ENCODE peak calls at places on chromosomes 12 and 14, in four cellular contexts. Z is Peyer's patch, Q is nephron progenitor cell, W is mammary epithelial cell. X is an unnamed sample.

GRCh38 chr12:49233842-49234526 is 30.9 kb upstream of the TUBA1C start:
- DNase-seq in Z (no peak), Q (no peak), W (no peak), X (no peak)

GRCh38 chr14:59301354-59301753 is 112.9 kb downstream of the DAAM1 start:
- DNase-seq in Z (no peak), Q (no peak), W (no peak), X (no peak)

GRCh38 chr14:47917344-47917954 is 242.0 kb upstream of the MDGA2 start:
- DNase-seq in Z (no peak), Q (peak), W (peak), X (peak)

GRCh38 chr12:5453471-5453870 is 21.6 kb downstream of the NTF3 start:
- DNase-seq in Z (no peak), Q (no peak), W (no peak), X (no peak)

GRCh38 chr12:123139926-123140674 is 10.8 kb downstream of the PITPNM2 start:
- DNase-seq in Z (no peak), Q (peak), W (peak), X (no peak)

GRCh38 chr12:121610239-121611149 is 15.8 kb upstream of the ORAI1 start:
- DNase-seq in Z (no peak), Q (no peak), W (no peak), X (no peak)

GRCh38 chr12:68611094-68611818 is 557 bp downstream of the RAP1B start:
- DNase-seq in Z (peak), Q (peak), W (peak), X (peak)

GRCh38 chr14:99654235-99655000 is 9.5 kb downstream of the HHIPL1 start:
- DNase-seq in Z (no peak), Q (no peak), W (peak), X (no peak)

GRCh38 chr14:29458547-29458946 is 469.1 kb downstream of the PRKD1 start:
- DNase-seq in Z (no peak), Q (no peak), W (no peak), X (no peak)

GRCh38 chr12:93758974-93759373 is 81.8 kb downstream of the CRADD start:
- DNase-seq in Z (no peak), Q (no peak), W (no peak), X (no peak)

GRCh38 chr12:92107621-92108131 is 38.0 kb downstream of the BTG1 start:
- DNase-seq in Z (no peak), Q (no peak), W (no peak), X (peak)

GRCh38 chr12:113689047-113689610 is 217.5 kb upstream of the LHX5 start:
- DNase-seq in Z (no peak), Q (no peak), W (no peak), X (no peak)

GRCh38 chr12:100474617-100475016 is 951 bp downstream of the NR1H4 start:
- DNase-seq in Z (no peak), Q (no peak), W (peak), X (no peak)

GRCh38 chr12:108691995-108692808 is 39.1 kb downstream of the CORO1C start:
- DNase-seq in Z (no peak), Q (no peak), W (no peak), X (peak)

GRCh38 chr12:94287245-94287628 is 138.9 kb downstream of the PLXNC1 start:
- DNase-seq in Z (no peak), Q (no peak), W (no peak), X (no peak)

GRCh38 chr12:62772556-62772955 is 162.4 kb downstream of the PPM1H start:
- DNase-seq in Z (no peak), Q (no peak), W (peak), X (no peak)

GRCh38 chr12:76880156-76881023 is 1.6 kb upstream of the CSRP2 start:
- DNase-seq in Z (no peak), Q (no peak), W (no peak), X (no peak)

GRCh38 chr12:87382959-87383591 is 646.1 kb downstream of the C12orf50 start:
- DNase-seq in Z (no peak), Q (no peak), W (no peak), X (no peak)

GRCh38 chr12:110338754-110339153 is 57.7 kb downstream of the ATP2A2 start:
- DNase-seq in Z (no peak), Q (no peak), W (no peak), X (no peak)

GRCh38 chr12:93164103-93164880 is 213.4 kb upstream of the NUDT4 start:
- DNase-seq in Z (no peak), Q (no peak), W (peak), X (no peak)

GRCh38 chr12:124578854-124579253 is 11.4 kb upstream of the NCOR2 start:
- DNase-seq in Z (no peak), Q (no peak), W (no peak), X (no peak)

GRCh38 chr12:6697584-6698351 is 2.8 kb downstream of the PIANP start:
- DNase-seq in Z (no peak), Q (peak), W (peak), X (peak)

GRCh38 chr12:53454710-53455109 is 2.8 kb downstream of the PCBP2 start:
- DNase-seq in Z (no peak), Q (no peak), W (no peak), X (no peak)

GRCh38 chr14:40623641-40624040 is 983.0 kb upstream of the LRFN5 start:
- DNase-seq in Z (no peak), Q (no peak), W (no peak), X (no peak)

GRCh38 chr12:60072911-60073310 is 477.1 kb downstream of the SLC16A7 start:
- DNase-seq in Z (no peak), Q (no peak), W (no peak), X (no peak)

GRCh38 chr12:57476993-57477709 is 2.5 kb downstream of the ARHGAP9 start:
- DNase-seq in Z (peak), Q (no peak), W (no peak), X (no peak)

GRCh38 chr12:69154585-69155363 is 84.6 kb upstream of the CPSF6 start:
- DNase-seq in Z (peak), Q (peak), W (peak), X (peak)

GRCh38 chr12:122641976-122642375 is 61.2 kb downstream of the HCAR2 start:
- DNase-seq in Z (no peak), Q (no peak), W (peak), X (no peak)

GRCh38 chr14:51738754-51739153 is 87.0 kb downstream of the FRMD6 start:
- DNase-seq in Z (no peak), Q (no peak), W (no peak), X (no peak)
- TF ChIP-seq CTCF in Z (no peak), Q (no peak), W (peak), X (no peak)

DNA sequence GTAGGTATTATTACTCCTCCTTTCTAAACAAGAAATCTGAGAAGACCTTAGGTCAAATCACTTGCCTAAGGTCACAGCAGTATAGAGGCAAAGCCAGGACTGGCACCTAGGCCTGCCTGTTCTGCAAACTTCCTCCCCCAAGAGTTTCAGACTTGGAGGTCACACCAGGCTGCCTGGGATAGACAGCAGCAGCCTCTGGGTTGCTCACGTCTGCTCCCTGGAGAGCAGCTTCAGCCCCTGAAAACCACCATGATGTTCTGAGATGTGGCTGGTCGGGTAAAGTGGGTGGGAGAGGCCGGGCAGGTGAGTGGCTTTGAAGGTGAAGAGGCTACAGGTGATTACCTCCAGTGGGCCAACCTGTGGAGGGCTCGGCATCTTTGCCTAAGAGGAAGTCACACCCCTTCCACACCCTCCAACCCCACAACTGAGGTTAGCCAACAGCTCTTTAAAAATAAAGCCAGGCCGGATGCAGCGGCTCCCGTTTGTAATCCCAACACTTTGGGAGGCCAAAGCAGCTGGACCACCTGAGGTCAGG is 37.0 kb upstream of the PNMA1 start:
- DNase-seq in Z (peak), Q (no peak), W (no peak), X (no peak)
- TF ChIP-seq CTCF in Z (no peak), Q (no peak), W (no peak), X (no peak)

GRCh38 chr12:48084066-48084465 is 21.8 kb downstream of the SENP1 start:
- DNase-seq in Z (no peak), Q (no peak), W (no peak), X (no peak)
- TF ChIP-seq CTCF in Z (no peak), Q (no peak), W (peak), X (peak)

GRCh38 chr12:50641566-50641965 is 122.3 kb upstream of the ATF1 start:
- DNase-seq in Z (no peak), Q (no peak), W (no peak), X (no peak)
- TF ChIP-seq CTCF in Z (no peak), Q (no peak), W (no peak), X (no peak)

GRCh38 chr14:64220466-64220865 is 73.7 kb downstream of the ESR2 start:
- DNase-seq in Z (no peak), Q (no peak), W (no peak), X (no peak)

GRCh38 chr14:64218344-64219240 is 75.6 kb downstream of the ESR2 start:
- DNase-seq in Z (no peak), Q (no peak), W (no peak), X (no peak)

GRCh38 chr14:64217747-64218146 is 76.4 kb downstream of the ESR2 start:
- DNase-seq in Z (no peak), Q (no peak), W (no peak), X (no peak)

GRCh38 chr14:64221604-64222003 is 72.6 kb downstream of the ESR2 start:
- DNase-seq in Z (no peak), Q (no peak), W (no peak), X (no peak)

DNA sequence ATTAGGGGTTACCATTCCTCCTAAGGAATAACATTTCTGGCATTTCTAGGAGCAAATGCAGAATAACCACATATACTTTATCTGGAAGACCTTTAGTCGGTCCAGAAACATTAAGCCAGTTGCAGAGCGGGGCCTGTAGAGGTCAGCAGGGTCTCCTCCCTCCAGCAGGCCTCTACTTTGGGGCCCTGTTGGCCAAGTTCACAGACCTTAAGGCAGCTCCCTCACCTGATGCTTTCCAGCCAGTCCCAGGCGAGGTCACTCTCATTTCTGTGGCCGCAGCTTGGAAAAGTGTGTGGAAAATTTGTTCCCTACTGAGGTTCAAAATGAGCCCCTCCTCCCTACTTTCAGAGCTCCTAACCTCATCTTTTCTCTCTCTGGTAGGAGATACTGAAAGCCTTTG is 74.1 kb downstream of the ESR2 start:
- DNase-seq in Z (no peak), Q (no peak), W (no peak), X (no peak)
- TF ChIP-seq CTCF in Z (no peak), Q (no peak), W (no peak), X (no peak)